ENCODE peak calls at places on chromosomes 1 and 21, in six cellular contexts. One of them, this sample, is unnamed.

GRCh38 chr1:235098547-235098946 is 30.1 kb downstream of the TOMM20 start:
- DNase-seq in keratinocyte: no peak
- DNase-seq in cardiac muscle cell: no peak
- DNase-seq in heart left ventricle: no peak
- DNase-seq in GM23248: no peak
- DNase-seq in Panc1: no peak
- DNase-seq in this sample: no peak

GRCh38 chr1:232142403-232143314 is 487.3 kb downstream of the SIPA1L2 start:
- DNase-seq in keratinocyte: peak; percentile 75
- DNase-seq in cardiac muscle cell: peak; percentile 71
- DNase-seq in heart left ventricle: peak; percentile 20
- DNase-seq in GM23248: peak; percentile 95
- DNase-seq in Panc1: no peak
- DNase-seq in this sample: no peak

GRCh38 chr1:208520700-208521099 is 276.5 kb upstream of the PLXNA2 start:
- DNase-seq in keratinocyte: no peak
- DNase-seq in cardiac muscle cell: no peak
- DNase-seq in heart left ventricle: no peak
- DNase-seq in GM23248: no peak
- DNase-seq in Panc1: no peak
- DNase-seq in this sample: no peak

GRCh38 chr1:68361511-68361910 is 88.2 kb downstream of the RPE65 start:
- DNase-seq in keratinocyte: no peak
- DNase-seq in cardiac muscle cell: no peak
- DNase-seq in heart left ventricle: no peak
- DNase-seq in GM23248: no peak
- DNase-seq in Panc1: no peak
- DNase-seq in this sample: no peak

GRCh38 chr1:40161888-40162397 is 756 bp downstream of the RLF start:
- DNase-seq in keratinocyte: no peak
- DNase-seq in cardiac muscle cell: no peak
- DNase-seq in heart left ventricle: no peak
- DNase-seq in GM23248: no peak
- DNase-seq in Panc1: no peak
- DNase-seq in this sample: no peak

GRCh38 chr1:55555971-55556370 is 340.8 kb upstream of the USP24 start:
- DNase-seq in keratinocyte: no peak
- DNase-seq in cardiac muscle cell: no peak
- DNase-seq in heart left ventricle: no peak
- DNase-seq in GM23248: no peak
- DNase-seq in Panc1: no peak
- DNase-seq in this sample: no peak

GRCh38 chr1:7583291-7584096 is 187.6 kb upstream of the VAMP3 start:
- DNase-seq in keratinocyte: no peak
- DNase-seq in cardiac muscle cell: no peak
- DNase-seq in heart left ventricle: peak; percentile 11
- DNase-seq in GM23248: no peak
- DNase-seq in Panc1: no peak
- DNase-seq in this sample: no peak

GRCh38 chr1:43314233-43314632 is 13.5 kb downstream of the TIE1 start:
- DNase-seq in keratinocyte: no peak
- DNase-seq in cardiac muscle cell: no peak
- DNase-seq in heart left ventricle: no peak
- DNase-seq in GM23248: peak; percentile 33
- DNase-seq in Panc1: no peak
- DNase-seq in this sample: no peak

GRCh38 chr1:225253784-225254183 is 174.1 kb downstream of the LBR start:
- DNase-seq in keratinocyte: no peak
- DNase-seq in cardiac muscle cell: peak; percentile 10
- DNase-seq in heart left ventricle: no peak
- DNase-seq in GM23248: peak; percentile 79
- DNase-seq in Panc1: no peak
- DNase-seq in this sample: no peak

GRCh38 chr1:78081980-78082860 is 36.5 kb downstream of the GIPC2 start:
- DNase-seq in keratinocyte: no peak
- DNase-seq in cardiac muscle cell: peak; percentile 51
- DNase-seq in heart left ventricle: no peak
- DNase-seq in GM23248: peak; percentile 73
- DNase-seq in Panc1: no peak
- DNase-seq in this sample: no peak

GRCh38 chr21:34730194-34730593 is 61.4 kb downstream of the CLIC6 start:
- DNase-seq in keratinocyte: no peak
- DNase-seq in cardiac muscle cell: no peak
- DNase-seq in heart left ventricle: no peak
- DNase-seq in GM23248: no peak
- DNase-seq in Panc1: no peak
- DNase-seq in this sample: no peak

GRCh38 chr1:223017291-223017690 is 125.8 kb downstream of the TLR5 start:
- DNase-seq in keratinocyte: no peak
- DNase-seq in cardiac muscle cell: no peak
- DNase-seq in heart left ventricle: peak; percentile 50
- DNase-seq in GM23248: no peak
- DNase-seq in Panc1: no peak
- DNase-seq in this sample: no peak

GRCh38 chr1:236844499-236845271 is 49.6 kb downstream of the MTR start:
- DNase-seq in keratinocyte: no peak
- DNase-seq in cardiac muscle cell: peak; percentile 17
- DNase-seq in heart left ventricle: no peak
- DNase-seq in GM23248: peak; percentile 76
- DNase-seq in Panc1: no peak
- DNase-seq in this sample: no peak

GRCh38 chr1:210117681-210118170 is 114.9 kb upstream of the SERTAD4 start:
- DNase-seq in keratinocyte: no peak
- DNase-seq in cardiac muscle cell: no peak
- DNase-seq in heart left ventricle: no peak
- DNase-seq in GM23248: no peak
- DNase-seq in Panc1: no peak
- DNase-seq in this sample: no peak

GRCh38 chr1:153456396-153456795 is 4.1 kb downstream of the S100A7 start:
- DNase-seq in keratinocyte: no peak
- DNase-seq in cardiac muscle cell: no peak
- DNase-seq in heart left ventricle: no peak
- DNase-seq in GM23248: no peak
- DNase-seq in Panc1: no peak
- DNase-seq in this sample: no peak

GRCh38 chr1:226009650-226010044 is 10.5 kb upstream of the SDE2 start:
- DNase-seq in keratinocyte: no peak
- DNase-seq in cardiac muscle cell: no peak
- DNase-seq in heart left ventricle: no peak
- DNase-seq in GM23248: no peak
- DNase-seq in Panc1: no peak
- DNase-seq in this sample: no peak

GRCh38 chr1:230056098-230056497 is 10.9 kb upstream of the GALNT2 start:
- DNase-seq in keratinocyte: no peak
- DNase-seq in cardiac muscle cell: no peak
- DNase-seq in heart left ventricle: no peak
- DNase-seq in GM23248: no peak
- DNase-seq in Panc1: no peak
- DNase-seq in this sample: no peak

GRCh38 chr1:53074313-53075154 is 12.5 kb downstream of the PODN start:
- DNase-seq in keratinocyte: no peak
- DNase-seq in cardiac muscle cell: no peak
- DNase-seq in heart left ventricle: no peak
- DNase-seq in GM23248: no peak
- DNase-seq in Panc1: no peak
- DNase-seq in this sample: no peak

GRCh38 chr1:157880621-157881020 is 39.0 kb upstream of the CD5L start:
- DNase-seq in keratinocyte: no peak
- DNase-seq in cardiac muscle cell: no peak
- DNase-seq in heart left ventricle: no peak
- DNase-seq in GM23248: peak; percentile 6
- DNase-seq in Panc1: no peak
- DNase-seq in this sample: no peak

GRCh38 chr1:220680085-220680687 is 10.0 kb upstream of the C1orf115 start:
- DNase-seq in keratinocyte: peak; percentile 1
- DNase-seq in cardiac muscle cell: peak; percentile 56
- DNase-seq in heart left ventricle: no peak
- DNase-seq in GM23248: peak; percentile 53
- DNase-seq in Panc1: peak; percentile 41
- DNase-seq in this sample: peak; percentile 11

GRCh38 chr1:85278853-85279314 is 2.5 kb upstream of the BCL10 start:
- DNase-seq in keratinocyte: peak; percentile 53
- DNase-seq in cardiac muscle cell: peak; percentile 86
- DNase-seq in heart left ventricle: no peak
- DNase-seq in GM23248: peak; percentile 95
- DNase-seq in Panc1: peak; percentile 99
- DNase-seq in this sample: no peak

GRCh38 chr1:206606867-206607266 is 5.4 kb downstream of the EIF2D start:
- DNase-seq in keratinocyte: no peak
- DNase-seq in cardiac muscle cell: peak; percentile 31
- DNase-seq in heart left ventricle: no peak
- DNase-seq in GM23248: peak; percentile 61
- DNase-seq in Panc1: no peak
- DNase-seq in this sample: no peak

GRCh38 chr1:13730751-13731482 is 30.9 kb downstream of the PRDM2 start:
- DNase-seq in keratinocyte: no peak
- DNase-seq in cardiac muscle cell: no peak
- DNase-seq in heart left ventricle: peak; percentile 33
- DNase-seq in GM23248: no peak
- DNase-seq in Panc1: no peak
- DNase-seq in this sample: peak; percentile 89

GRCh38 chr1:66403031-66403731 is 130.8 kb upstream of the SGIP1 start:
- DNase-seq in keratinocyte: no peak
- DNase-seq in cardiac muscle cell: no peak
- DNase-seq in heart left ventricle: no peak
- DNase-seq in GM23248: no peak
- DNase-seq in Panc1: no peak
- DNase-seq in this sample: no peak

GRCh38 chr1:25110037-25110436 is 122.3 kb downstream of the SYF2 start:
- DNase-seq in keratinocyte: no peak
- DNase-seq in cardiac muscle cell: no peak
- DNase-seq in heart left ventricle: no peak
- DNase-seq in GM23248: peak; percentile 17
- DNase-seq in Panc1: no peak
- DNase-seq in this sample: no peak

GRCh38 chr1:109997867-109998229 is 13.3 kb downstream of the AHCYL1 start:
- DNase-seq in keratinocyte: no peak
- DNase-seq in cardiac muscle cell: no peak
- DNase-seq in heart left ventricle: no peak
- DNase-seq in GM23248: no peak
- DNase-seq in Panc1: no peak
- DNase-seq in this sample: no peak

GRCh38 chr1:109997204-109997866 is 12.8 kb downstream of the AHCYL1 start:
- DNase-seq in keratinocyte: no peak
- DNase-seq in cardiac muscle cell: no peak
- DNase-seq in heart left ventricle: no peak
- DNase-seq in GM23248: no peak
- DNase-seq in Panc1: no peak
- DNase-seq in this sample: no peak

GRCh38 chr1:109994654-109995053 is 10.1 kb downstream of the AHCYL1 start:
- DNase-seq in keratinocyte: no peak
- DNase-seq in cardiac muscle cell: no peak
- DNase-seq in heart left ventricle: no peak
- DNase-seq in GM23248: no peak
- DNase-seq in Panc1: no peak
- DNase-seq in this sample: no peak

GRCh38 chr1:109995536-109995935 is 11.0 kb downstream of the AHCYL1 start:
- DNase-seq in keratinocyte: no peak
- DNase-seq in cardiac muscle cell: no peak
- DNase-seq in heart left ventricle: no peak
- DNase-seq in GM23248: no peak
- DNase-seq in Panc1: no peak
- DNase-seq in this sample: no peak

DNA sequence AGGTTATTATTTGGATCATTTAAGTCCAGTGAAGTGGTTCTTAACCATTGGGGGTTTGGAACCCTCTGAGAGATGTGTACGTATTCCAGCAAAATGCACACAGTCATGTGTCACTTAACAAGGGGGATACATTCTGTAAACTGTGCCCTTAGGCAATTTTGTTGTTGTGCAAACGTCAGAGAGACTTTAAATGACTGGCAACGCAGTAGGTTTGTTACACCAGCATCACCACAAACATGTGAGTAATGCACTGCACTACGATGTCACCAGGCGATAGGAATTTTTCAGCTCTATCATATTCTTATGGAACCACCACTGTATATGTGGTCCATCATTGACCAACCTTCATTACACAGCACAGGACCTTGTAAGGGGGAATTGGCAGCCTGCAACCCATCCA is 11.9 kb downstream of the AHCYL1 start:
- DNase-seq in keratinocyte: no peak
- DNase-seq in cardiac muscle cell: peak; percentile 70
- DNase-seq in heart left ventricle: no peak
- DNase-seq in GM23248: peak; percentile 48
- DNase-seq in Panc1: no peak
- DNase-seq in this sample: no peak
- H3K36me3 ChIP-seq in keratinocyte: no peaks in the 10 kb centered on the region
- H3K36me3 ChIP-seq in cardiac muscle cell: peaks cover 5% of the 10 kb centered on the region
- H3K36me3 ChIP-seq in heart left ventricle: peaks cover 11% of the 10 kb centered on the region
- H3K36me3 ChIP-seq in GM23248: no peaks in the 10 kb centered on the region
- H3K36me3 ChIP-seq in Panc1: peaks cover 3% of the 10 kb centered on the region
- H3K36me3 ChIP-seq in this sample: no peaks in the 10 kb centered on the region

GRCh38 chr1:216945506-216946080 is 222.4 kb upstream of the ESRRG start:
- DNase-seq in keratinocyte: no peak
- DNase-seq in cardiac muscle cell: no peak
- DNase-seq in heart left ventricle: no peak
- DNase-seq in GM23248: no peak
- DNase-seq in Panc1: no peak
- DNase-seq in this sample: no peak
- H3K27ac ChIP-seq in keratinocyte: no peak overlapping the region
- H3K27ac ChIP-seq in cardiac muscle cell: no peak overlapping the region
- H3K27ac ChIP-seq in heart left ventricle: no peak overlapping the region
- H3K27ac ChIP-seq in GM23248: no peak overlapping the region
- H3K27ac ChIP-seq in Panc1: no peak overlapping the region
- H3K27ac ChIP-seq in this sample: no peak overlapping the region

GRCh38 chr1:173863224-173864151 is 4.3 kb downstream of the GAS5 start:
- DNase-seq in keratinocyte: no peak
- DNase-seq in cardiac muscle cell: peak; percentile 14
- DNase-seq in heart left ventricle: no peak
- DNase-seq in GM23248: no peak
- DNase-seq in Panc1: no peak
- DNase-seq in this sample: no peak
- H3K4me3 ChIP-seq in keratinocyte: no peak overlapping the region
- H3K4me3 ChIP-seq in cardiac muscle cell: no peak overlapping the region
- H3K4me3 ChIP-seq in heart left ventricle: no peak overlapping the region
- H3K4me3 ChIP-seq in GM23248: no peak overlapping the region
- H3K4me3 ChIP-seq in Panc1: no peak overlapping the region
- H3K4me3 ChIP-seq in this sample: no peak overlapping the region

DNA sequence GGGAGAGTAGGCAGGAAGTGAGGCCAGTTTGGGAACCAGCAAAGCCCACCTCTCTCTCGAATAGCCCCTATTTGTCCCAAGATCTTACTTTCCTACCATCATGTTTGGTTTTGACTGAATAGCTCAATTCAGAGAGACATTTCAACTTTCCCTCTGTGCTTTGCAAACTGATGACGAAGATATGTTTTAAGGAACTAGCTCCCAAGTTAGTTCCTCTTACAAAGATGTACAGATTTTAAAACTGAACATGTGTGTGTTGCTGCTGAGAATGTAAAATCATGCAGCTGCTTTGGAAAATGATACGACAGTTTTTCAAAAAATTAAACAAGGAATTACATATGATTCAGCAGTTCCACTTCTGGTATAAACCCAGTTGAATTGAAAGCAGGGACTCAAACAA is 33.6 kb downstream of the KIF26B start:
- DNase-seq in keratinocyte: no peak
- DNase-seq in cardiac muscle cell: no peak
- DNase-seq in heart left ventricle: no peak
- DNase-seq in GM23248: no peak
- DNase-seq in Panc1: no peak
- DNase-seq in this sample: no peak
- H3K36me3 ChIP-seq in keratinocyte: no peaks in the 10 kb centered on the region
- H3K36me3 ChIP-seq in cardiac muscle cell: peaks cover 4% of the 10 kb centered on the region
- H3K36me3 ChIP-seq in heart left ventricle: no peaks in the 10 kb centered on the region
- H3K36me3 ChIP-seq in GM23248: no peaks in the 10 kb centered on the region
- H3K36me3 ChIP-seq in Panc1: no peaks in the 10 kb centered on the region
- H3K36me3 ChIP-seq in this sample: no peaks in the 10 kb centered on the region